ENCODE peak calls at places on chromosomes 6 and 20, in seven cellular contexts. O is HCT116, S is SK-N-SH, E is GM12878, T is HepG2, C is K562, H is H1. P is an unnamed sample.

GRCh38 chr6:3230275-3231212 is 3.1 kb upstream of the TUBB2B start:
- DNase-seq in O (no peak), S (peak), E (no peak), T (no peak), C (no peak), H (peak), P (no peak)

GRCh38 chr20:37657924-37658800 is 35.7 kb upstream of the CTNNBL1 start:
- DNase-seq in O (no peak), S (no peak), E (no peak), T (no peak), C (no peak), H (no peak), P (no peak)

GRCh38 chr6:50718058-50718457 is 4.7 kb downstream of the TFAP2D start:
- DNase-seq in O (no peak), S (no peak), E (no peak), T (no peak), C (no peak), H (no peak), P (no peak)

GRCh38 chr6:106360989-106361430 is 493 bp downstream of the CRYBG1 start:
- DNase-seq in O (no peak), S (peak), E (no peak), T (no peak), C (no peak), H (peak), P (peak)

GRCh38 chr6:153146413-153146812 is 15.3 kb upstream of the RGS17 start:
- DNase-seq in O (no peak), S (no peak), E (no peak), T (no peak), C (no peak), H (no peak), P (no peak)

GRCh38 chr6:77456531-77457248 is 6.6 kb downstream of the HTR1B start:
- DNase-seq in O (peak), S (no peak), E (no peak), T (peak), C (no peak), H (no peak), P (no peak)

GRCh38 chr20:32585011-32585518 is at the start of gene NOL4L:
- DNase-seq in O (no peak), S (peak), E (no peak), T (no peak), C (peak), H (peak), P (peak)

GRCh38 chr6:45054610-45055009 is 273.5 kb upstream of the RUNX2 start:
- DNase-seq in O (no peak), S (no peak), E (no peak), T (no peak), C (no peak), H (no peak), P (no peak)

GRCh38 chr20:57807418-57808265 is 97.8 kb upstream of the PMEPA1 start:
- DNase-seq in O (no peak), S (no peak), E (no peak), T (no peak), C (no peak), H (no peak), P (no peak)

GRCh38 chr6:82331031-82331773 is 32.4 kb upstream of the TPBG start:
- DNase-seq in O (no peak), S (no peak), E (no peak), T (no peak), C (no peak), H (no peak), P (peak)

GRCh38 chr20:36399147-36399968 is 93.2 kb downstream of the DLGAP4 start:
- DNase-seq in O (peak), S (peak), E (no peak), T (peak), C (peak), H (peak), P (peak)

GRCh38 chr6:163180874-163181541 is 233.5 kb upstream of the QKI start:
- DNase-seq in O (peak), S (no peak), E (no peak), T (peak), C (peak), H (peak), P (peak)

GRCh38 chr6:150979826-150980225 is 114.3 kb downstream of the MTHFD1L start:
- DNase-seq in O (no peak), S (no peak), E (no peak), T (no peak), C (no peak), H (no peak), P (no peak)

GRCh38 chr6:18155864-18156396 is 708 bp downstream of the KDM1B start:
- DNase-seq in O (peak), S (peak), E (peak), T (peak), C (peak), H (peak), P (peak)

GRCh38 chr6:158324136-158324535 is 11.9 kb downstream of the TULP4 start:
- DNase-seq in O (no peak), S (no peak), E (no peak), T (no peak), C (no peak), H (no peak), P (no peak)

GRCh38 chr20:34626978-34627377 is 49.9 kb downstream of the PIGU start:
- DNase-seq in O (no peak), S (no peak), E (no peak), T (no peak), C (no peak), H (no peak), P (no peak)

GRCh38 chr6:108565091-108565766 is 4.5 kb downstream of the FOXO3 start:
- DNase-seq in O (no peak), S (no peak), E (peak), T (no peak), C (no peak), H (no peak), P (no peak)

GRCh38 chr6:98947411-98948292 is at the start of gene FBXL4:
- DNase-seq in O (peak), S (peak), E (no peak), T (peak), C (peak), H (peak), P (peak)

GRCh38 chr20:14925286-14925685 is 587.9 kb upstream of the FLRT3 start:
- DNase-seq in O (no peak), S (no peak), E (no peak), T (no peak), C (no peak), H (no peak), P (no peak)

GRCh38 chr6:34709386-34709785 is 12.8 kb upstream of the ILRUN start:
- DNase-seq in O (no peak), S (peak), E (no peak), T (no peak), C (no peak), H (no peak), P (no peak)

GRCh38 chr6:35363293-35363750 is 21.0 kb downstream of the PPARD start:
- DNase-seq in O (no peak), S (peak), E (no peak), T (no peak), C (peak), H (no peak), P (no peak)

GRCh38 chr6:7433211-7433610 is 43.6 kb downstream of the RIOK1 start:
- DNase-seq in O (no peak), S (no peak), E (no peak), T (no peak), C (no peak), H (no peak), P (no peak)

GRCh38 chr6:17729223-17730077 is 22.7 kb upstream of the NUP153 start:
- DNase-seq in O (no peak), S (no peak), E (no peak), T (no peak), C (no peak), H (no peak), P (no peak)

GRCh38 chr20:48329676-48330644 is 497.8 kb downstream of the PREX1 start:
- DNase-seq in O (no peak), S (peak), E (no peak), T (peak), C (peak), H (no peak), P (no peak)

GRCh38 chr6:80338201-80338836 is 231.8 kb downstream of the BCKDHB start:
- DNase-seq in O (peak), S (peak), E (no peak), T (peak), C (peak), H (peak), P (peak)

GRCh38 chr20:50112512-50113419 is at the start of gene UBE2V1:
- DNase-seq in O (peak), S (peak), E (peak), T (peak), C (peak), H (peak), P (peak)

GRCh38 chr6:170107606-170108222 is 183.2 kb downstream of the DLL1 start:
- DNase-seq in O (no peak), S (no peak), E (no peak), T (no peak), C (no peak), H (peak), P (no peak)

GRCh38 chr6:15621203-15622044 is 41.4 kb downstream of the DTNBP1 start:
- DNase-seq in O (no peak), S (peak), E (peak), T (no peak), C (peak), H (no peak), P (no peak)

GRCh38 chr20:38270869-38271608 is 10.5 kb upstream of the KIAA1755 start:
- DNase-seq in O (peak), S (no peak), E (no peak), T (no peak), C (no peak), H (no peak), P (peak)

GRCh38 chr6:33147807-33148666 is 44.2 kb downstream of the COL11A2 start:
- DNase-seq in O (peak), S (peak), E (no peak), T (peak), C (no peak), H (no peak), P (peak)

GRCh38 chr6:135938588-135939215 is 87.2 kb downstream of the PDE7B start:
- DNase-seq in O (no peak), S (peak), E (no peak), T (peak), C (no peak), H (no peak), P (peak)

GRCh38 chr6:73695619-73696421 is at the start of gene CD109:
- DNase-seq in O (peak), S (peak), E (no peak), T (peak), C (no peak), H (peak), P (peak)

GRCh38 chr6:28764014-28764723 is 159.6 kb downstream of the TRIM27 start:
- DNase-seq in O (no peak), S (no peak), E (no peak), T (no peak), C (peak), H (no peak), P (no peak)

GRCh38 chr20:22652685-22653568 is 68.6 kb upstream of the FOXA2 start:
- DNase-seq in O (no peak), S (no peak), E (no peak), T (no peak), C (peak), H (peak), P (peak)

GRCh38 chr6:37127961-37128862 is 41.7 kb upstream of the PIM1 start:
- DNase-seq in O (no peak), S (no peak), E (no peak), T (peak), C (peak), H (no peak), P (no peak)
- TF ChIP-seq JUND in O (no peak), S (no peak), E (no peak), T (no peak), C (peak), H (no peak), P (no peak)

DNA sequence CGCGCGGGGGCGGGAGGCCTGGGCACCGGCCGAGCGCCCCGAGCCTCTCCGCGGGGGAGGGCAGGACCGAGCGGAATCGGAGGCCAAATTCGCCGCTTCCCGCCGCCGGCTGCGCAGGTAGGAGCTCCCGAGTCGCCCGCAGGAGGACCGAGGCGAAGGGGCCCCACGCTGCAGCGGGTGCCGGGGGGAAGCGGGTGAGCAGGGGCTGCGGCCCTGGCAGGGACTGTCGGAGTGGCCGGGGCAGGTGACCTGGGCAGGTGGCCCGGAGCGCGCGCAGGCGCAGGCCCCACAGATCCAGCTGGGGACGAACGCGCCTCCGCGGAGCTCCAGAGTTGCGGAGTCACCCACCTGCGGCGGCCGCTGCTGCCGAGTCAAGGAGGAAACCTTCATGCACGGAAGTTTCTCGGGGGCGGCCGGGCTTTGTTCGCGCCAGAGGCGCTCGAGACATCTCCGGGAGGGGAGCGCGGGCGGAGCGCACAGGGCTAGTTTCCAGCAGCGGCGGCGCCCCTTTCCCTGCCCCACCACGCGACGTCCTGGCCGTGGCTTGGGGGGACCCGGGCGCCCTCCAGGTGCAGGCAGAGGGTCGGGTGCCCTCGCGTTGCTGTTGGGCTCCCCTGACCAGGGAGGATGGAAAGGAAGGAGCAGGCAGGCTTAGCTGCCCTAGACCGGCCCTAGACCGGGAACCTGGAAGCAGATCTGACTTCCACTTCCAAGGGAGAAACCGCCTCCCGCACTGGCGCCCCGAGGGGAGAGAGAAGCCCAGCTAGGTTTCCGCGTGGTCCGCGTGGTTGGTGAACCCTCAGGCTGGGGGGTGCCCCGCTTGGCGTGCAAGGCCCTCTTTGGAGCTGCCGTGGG is 590 bp downstream of the SLCO4A1 start:
- DNase-seq in O (no peak), S (peak), E (no peak), T (no peak), C (peak), H (peak), P (peak)
- TF ChIP-seq JUND in O (no peak), S (no peak), E (no peak), T (no peak), C (no peak), H (no peak), P (no peak)

GRCh38 chr20:62624325-62624690 is 18.0 kb upstream of the SLCO4A1 start:
- DNase-seq in O (no peak), S (no peak), E (no peak), T (peak), C (no peak), H (no peak), P (peak)
- TF ChIP-seq JUND in O (no peak), S (no peak), E (no peak), T (no peak), C (no peak), H (no peak), P (no peak)

DNA sequence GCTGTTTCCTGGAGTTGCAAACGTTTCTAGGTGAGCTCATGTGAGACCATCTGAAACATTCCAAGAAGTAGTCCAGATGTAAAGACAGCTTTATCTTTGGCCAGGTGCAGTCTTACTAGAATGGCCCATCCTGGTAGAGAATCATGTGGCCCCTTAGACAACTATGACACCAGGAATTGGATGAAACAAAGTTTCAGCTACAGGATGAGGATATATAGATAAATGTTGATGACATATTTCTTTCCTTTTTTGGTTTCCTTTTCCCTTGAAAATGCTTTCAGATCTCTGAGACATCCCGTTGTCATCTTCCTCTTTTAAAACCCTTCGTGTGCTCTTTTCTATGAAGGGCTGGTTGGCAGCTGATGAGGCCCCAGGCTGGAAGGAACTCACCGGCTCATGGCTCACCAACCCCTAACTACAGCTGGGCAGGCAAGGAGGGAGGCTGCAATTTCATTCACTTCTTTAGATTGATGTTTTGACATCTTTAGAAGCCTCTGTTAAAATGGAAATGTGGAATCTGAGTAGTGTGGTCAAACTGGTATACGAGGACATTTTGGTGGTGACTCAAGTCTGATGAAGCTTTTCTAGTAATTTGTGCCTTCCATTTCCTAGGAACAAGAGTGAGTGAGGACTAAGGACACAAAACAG is 167.9 kb upstream of the TNFAIP3 start:
- DNase-seq in O (no peak), S (no peak), E (no peak), T (no peak), C (no peak), H (no peak), P (no peak)
- TF ChIP-seq JUND in O (no peak), S (no peak), E (no peak), T (no peak), C (no peak), H (no peak), P (no peak)

DNA sequence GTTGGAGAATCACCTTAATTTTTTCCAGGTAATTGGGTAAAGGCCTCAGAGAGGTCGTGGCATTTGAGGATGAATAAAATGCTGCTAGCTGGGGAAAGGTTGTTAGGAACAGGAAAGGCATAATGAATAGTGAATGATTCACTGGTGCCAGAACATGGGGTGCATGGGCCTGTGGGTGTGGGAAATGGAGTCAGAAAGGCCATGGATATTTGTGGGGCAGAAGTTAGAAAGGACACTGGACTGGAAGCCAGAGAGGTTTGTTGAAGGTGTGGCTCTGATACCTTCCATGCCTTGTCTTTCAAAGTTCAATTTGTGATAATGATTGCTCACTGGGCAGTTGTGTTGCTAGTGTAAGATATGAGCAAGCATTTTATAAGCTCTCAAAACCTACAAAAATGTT is 32.7 kb downstream of the LRRC1 start:
- DNase-seq in O (no peak), S (no peak), E (no peak), T (no peak), C (no peak), H (no peak), P (no peak)
- TF ChIP-seq JUND in O (no peak), S (no peak), E (no peak), T (no peak), C (no peak), H (no peak), P (no peak)

GRCh38 chr20:52905235-52905634 is 66.9 kb upstream of the TSHZ2 start:
- DNase-seq in O (no peak), S (no peak), E (no peak), T (no peak), C (no peak), H (no peak), P (no peak)
- TF ChIP-seq JUND in O (no peak), S (no peak), E (no peak), T (no peak), C (no peak), H (no peak), P (no peak)

DNA sequence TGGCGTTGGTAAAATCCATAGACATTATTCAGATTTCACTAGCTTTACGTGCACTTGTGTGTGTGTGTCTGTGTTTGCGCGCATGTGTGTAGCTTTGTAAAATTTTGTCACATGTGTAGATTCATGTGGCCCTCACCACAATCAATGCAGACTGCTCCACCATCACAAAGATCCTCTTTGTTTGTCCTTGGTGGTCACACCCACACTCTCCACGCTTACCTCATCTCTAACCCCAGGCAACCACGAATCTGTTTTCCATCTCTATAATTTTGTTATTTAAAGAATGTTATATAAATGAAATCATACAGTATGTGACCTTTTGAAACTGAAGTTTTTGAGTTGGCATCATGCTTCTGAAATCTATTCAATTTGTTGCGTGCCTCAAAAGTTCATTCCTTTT is 58.5 kb downstream of the GRM1 start:
- DNase-seq in O (no peak), S (no peak), E (no peak), T (no peak), C (no peak), H (no peak), P (no peak)
- TF ChIP-seq JUND in O (no peak), S (no peak), E (no peak), T (no peak), C (no peak), H (no peak), P (no peak)

GRCh38 chr20:19968488-19969073 is 48.6 kb upstream of the NAA20 start:
- DNase-seq in O (no peak), S (peak), E (no peak), T (no peak), C (no peak), H (no peak), P (no peak)
- TF ChIP-seq JUND in O (no peak), S (no peak), E (no peak), T (no peak), C (no peak), H (no peak), P (no peak)

DNA sequence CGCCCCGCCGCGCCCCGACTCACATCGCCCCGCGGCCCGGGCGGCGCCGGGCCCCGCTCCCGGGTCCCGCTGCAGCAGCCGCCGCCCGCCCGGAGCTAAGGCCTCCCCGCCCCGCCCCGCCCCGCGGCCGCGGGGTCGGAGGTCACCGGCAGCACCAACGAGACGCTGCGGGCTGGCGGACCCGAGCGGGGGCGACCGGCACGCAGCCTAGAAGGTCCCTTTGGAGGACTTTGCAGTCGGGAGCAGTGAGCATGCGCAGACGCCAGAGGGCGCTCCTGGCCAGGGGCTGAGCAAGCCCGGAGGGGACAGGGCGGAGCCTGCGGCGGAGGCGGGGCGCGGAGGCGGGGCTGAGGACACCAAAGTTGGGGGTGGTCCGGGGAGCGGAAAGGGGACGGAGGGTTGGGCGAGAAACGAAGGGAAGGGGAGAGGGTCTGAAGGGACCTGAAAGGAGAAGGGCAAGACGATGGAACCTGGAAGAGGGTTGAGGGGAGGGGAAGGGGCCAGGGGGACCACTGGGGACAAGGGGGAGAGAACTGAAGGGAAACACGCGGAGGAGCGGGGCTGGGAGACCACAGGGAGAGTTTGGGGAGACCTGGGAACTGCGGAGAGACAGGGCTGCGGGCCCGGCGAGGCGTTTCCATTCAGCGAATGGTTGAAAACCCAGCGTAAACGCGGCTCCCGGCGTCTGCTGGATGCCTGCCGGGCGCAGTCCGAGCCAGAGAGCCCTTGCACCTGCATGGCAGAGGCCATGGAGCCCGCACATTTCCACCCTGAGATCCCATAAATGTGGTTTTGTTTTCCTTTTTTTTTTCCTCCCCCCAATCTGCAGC is at the start of gene FRS3:
- DNase-seq in O (peak), S (peak), E (peak), T (peak), C (peak), H (peak), P (peak)
- TF ChIP-seq JUND in O (no peak), S (no peak), E (no peak), T (no peak), C (no peak), H (peak), P (no peak)

P was measured in T47D.